ENCODE peak calls at places on chromosomes 6 and 20, in four cellular contexts. Z, P, O and G are unnamed samples.

GRCh38 chr20:54477134-54477533 is 1.7 kb downstream of the DOK5 start:
- DNase-seq in Z (no peak), O (no peak), P (no peak), G (no peak)

GRCh38 chr6:70956451-70957283 is at the start of gene B3GAT2:
- DNase-seq in P (no peak), O (no peak), Z (peak; percentile 76), G (no peak)

GRCh38 chr6:44147256-44147655 is 11.4 kb upstream of the CAPN11 start:
- DNase-seq in P (no peak), Z (no peak), O (no peak), G (no peak)

GRCh38 chr6:29633532-29633901 is 534 bp upstream of the GABBR1 start:
- DNase-seq in P (no peak), Z (no peak), O (no peak), G (no peak)

GRCh38 chr6:158416841-158417759 is 104.8 kb downstream of the TULP4 start:
- DNase-seq in Z (no peak), P (no peak), O (no peak), G (no peak)

GRCh38 chr6:86937219-86938079 is at the start of gene HTR1E:
- DNase-seq in O (peak; percentile 52), P (peak; percentile 42), Z (peak; percentile 90), G (peak; percentile 4)

GRCh38 chr20:23680151-23680550 is 8.7 kb downstream of the CST4 start:
- DNase-seq in O (no peak), P (no peak), Z (no peak), G (no peak)

GRCh38 chr6:2988076-2988425 is 11.6 kb upstream of the NQO2 start:
- DNase-seq in P (no peak), O (no peak), Z (no peak), G (no peak)

GRCh38 chr20:20276806-20277530 is 90.9 kb upstream of the INSM1 start:
- DNase-seq in O (no peak), Z (no peak), P (no peak), G (no peak)

GRCh38 chr6:25302156-25302555 is 23.0 kb downstream of the CARMIL1 start:
- DNase-seq in O (no peak), P (no peak), Z (no peak), G (no peak)

GRCh38 chr20:33791959-33792597 is 19.1 kb upstream of the CHMP4B start:
- DNase-seq in O (peak; percentile 77), Z (peak; percentile 91), P (peak; percentile 61), G (no peak)

GRCh38 chr6:161038229-161039003 is 46.8 kb downstream of the MAP3K4 start:
- DNase-seq in Z (no peak), O (no peak), P (no peak), G (peak; percentile 45)

GRCh38 chr6:64516393-64516792 is 880.8 kb downstream of the PHF3 start:
- DNase-seq in P (no peak), Z (no peak), O (no peak), G (no peak)

GRCh38 chr20:62133051-62133845 is 9.9 kb downstream of the PSMA7 start:
- DNase-seq in Z (no peak), P (no peak), O (no peak), G (no peak)

GRCh38 chr20:25226433-25227316 is 21.2 kb upstream of the PYGB start:
- DNase-seq in Z (no peak), O (no peak), P (no peak), G (no peak)

GRCh38 chr20:60057123-60057865 is 99.1 kb downstream of the CDH26 start:
- DNase-seq in Z (peak; percentile 80), P (peak; percentile 66), O (peak; percentile 67), G (peak; percentile 36)

GRCh38 chr6:32151885-32152311 is at the start of gene PRRT1:
- DNase-seq in P (no peak), O (peak; percentile 47), Z (peak; percentile 51), G (no peak)

GRCh38 chr20:4150095-4150492 is 134.7 kb upstream of the RNF24 start:
- DNase-seq in O (no peak), P (no peak), Z (no peak), G (no peak)

GRCh38 chr6:86357877-86358276 is 579.5 kb upstream of the HTR1E start:
- DNase-seq in O (no peak), P (no peak), Z (peak; percentile 47), G (no peak)

GRCh38 chr6:169724554-169725269 is 412 bp upstream of the PHF10 start:
- DNase-seq in O (peak; percentile 92), Z (peak; percentile 84), P (peak; percentile 61), G (no peak)

GRCh38 chr20:49132995-49133451 is 55.1 kb downstream of the STAU1 start:
- DNase-seq in O (peak; percentile 40), P (peak; percentile 83), Z (no peak), G (peak; percentile 47)

GRCh38 chr6:52929321-52930164 is 20.0 kb upstream of the GSTA3 start:
- DNase-seq in P (peak; percentile 43), O (no peak), Z (no peak), G (peak; percentile 22)

GRCh38 chr6:166670894-166671293 is 43.8 kb upstream of the RPS6KA2 start:
- DNase-seq in O (no peak), Z (no peak), P (no peak), G (no peak)
- H2AFZ ChIP-seq in O (no peak overlapping the region), Z (no peak overlapping the region), P (no peak overlapping the region), G (no peak overlapping the region)

GRCh38 chr20:50283370-50283769 is 92.7 kb downstream of the CEBPB start:
- DNase-seq in P (no peak), Z (no peak), O (no peak), G (no peak)
- TF ChIP-seq FOSL1 in P (peak; percentile 7), Z (no peak), O (no peak), G (no peak)

GRCh38 chr6:117270960-117271507 is 5.7 kb downstream of the VGLL2 start:
- DNase-seq in Z (no peak), O (no peak), P (no peak), G (no peak)
- H2AFZ ChIP-seq in Z (peak overlapping the region; percentile 70), O (no peak overlapping the region), P (no peak overlapping the region), G (no peak overlapping the region)

DNA sequence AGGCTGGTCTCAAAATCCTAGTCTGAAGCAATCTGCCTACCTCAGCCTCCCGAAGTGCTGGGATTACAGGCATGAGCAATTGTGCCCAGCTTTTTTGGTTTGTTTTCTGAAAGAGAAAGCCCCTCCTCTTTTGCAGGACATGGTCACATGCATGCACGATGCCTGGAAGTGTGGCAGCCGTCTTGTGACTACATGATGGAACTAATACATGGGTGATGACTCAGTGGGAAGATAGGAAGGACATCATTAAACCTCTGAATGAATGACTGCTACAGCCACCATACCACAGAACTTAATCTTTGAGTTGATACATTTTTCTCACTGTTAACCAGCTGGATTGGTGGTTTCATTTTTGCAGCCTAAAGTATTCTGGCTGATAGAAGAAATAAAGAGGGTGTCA is 13.4 kb upstream of the CTNNBL1 start:
- DNase-seq in O (no peak), P (no peak), Z (no peak), G (no peak)
- TF ChIP-seq FOSL1 in O (peak; percentile 55), P (no peak), Z (no peak), G (no peak)

DNA sequence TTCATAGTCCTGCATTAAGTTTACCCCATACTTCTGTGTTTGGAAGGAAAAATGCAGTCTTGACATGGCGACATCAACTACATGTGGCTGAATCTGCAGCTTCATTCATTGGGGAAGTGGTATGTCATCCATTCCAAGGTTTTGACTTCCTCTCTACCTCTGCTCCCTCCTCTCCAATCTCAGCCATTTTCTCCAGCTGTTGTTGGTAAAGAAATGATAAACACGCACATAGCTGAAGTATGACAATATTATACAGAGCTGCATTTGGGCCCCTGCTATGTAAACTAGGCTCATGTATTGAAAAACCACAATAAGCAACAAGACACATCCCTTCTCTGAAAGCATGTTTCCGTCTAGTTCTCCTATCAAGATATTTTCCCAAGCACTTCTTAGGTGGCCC is 39.2 kb upstream of the NEDD9 start:
- DNase-seq in P (no peak), Z (no peak), O (no peak), G (no peak)
- H2AFZ ChIP-seq in P (no peak overlapping the region), Z (no peak overlapping the region), O (no peak overlapping the region), G (no peak overlapping the region)

DNA sequence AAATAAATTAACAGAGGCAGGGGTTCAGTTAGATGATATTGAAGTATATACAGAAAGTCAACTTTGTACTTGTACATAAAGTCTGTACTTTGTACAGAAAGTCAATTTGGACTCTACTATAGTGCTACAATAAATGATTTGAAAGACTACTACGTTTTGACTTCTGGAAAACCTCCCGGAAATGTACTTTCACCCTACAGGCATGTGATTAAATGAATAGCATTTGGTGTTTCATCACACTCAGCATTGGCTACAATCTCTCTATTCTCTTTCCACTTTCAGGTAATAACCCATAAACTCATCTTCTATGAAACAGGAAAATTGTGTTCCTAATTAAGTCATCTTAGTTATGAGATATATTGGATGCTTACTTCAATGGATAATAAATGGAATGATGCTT is 25.6 kb upstream of the MC3R start:
- DNase-seq in Z (no peak), P (no peak), O (no peak), G (no peak)
- TF ChIP-seq FOSL1 in Z (no peak), P (no peak), O (no peak), G (no peak)

DNA sequence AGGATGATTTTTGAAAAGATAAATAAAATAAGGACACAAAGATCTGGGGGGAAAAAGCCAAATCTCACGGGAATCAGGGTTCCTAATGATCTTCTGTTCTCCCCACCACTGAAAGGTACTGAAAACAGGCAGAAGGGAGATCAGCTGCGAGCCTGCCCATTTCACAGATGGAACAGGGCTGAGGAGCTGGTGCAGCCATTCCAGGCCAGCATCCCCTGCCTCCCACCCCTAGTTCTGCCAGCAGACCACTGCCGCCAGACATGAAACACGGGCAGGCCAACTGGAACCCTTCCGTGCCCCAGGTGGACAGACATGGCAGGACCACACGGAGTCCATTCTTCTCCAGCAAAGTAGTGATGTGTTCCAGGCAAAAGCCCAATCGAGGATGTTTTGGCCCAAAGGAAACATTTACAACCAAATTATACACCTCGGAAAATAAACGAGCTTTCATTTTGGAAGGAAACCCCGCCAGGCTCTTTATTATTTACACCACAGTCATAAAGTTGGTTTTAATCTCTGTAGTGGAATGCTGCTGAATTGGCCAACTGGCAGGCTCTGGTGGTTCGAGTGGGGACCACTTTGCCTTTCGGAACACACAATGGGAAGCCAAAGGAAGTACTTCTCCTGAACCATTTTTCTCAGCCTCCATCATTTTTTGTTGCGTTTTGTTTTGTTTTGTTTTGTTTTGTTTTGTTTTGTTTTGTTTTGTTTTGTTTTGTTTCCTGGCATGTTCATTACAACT is 28.2 kb downstream of the ISM1 start:
- DNase-seq in P (no peak), O (no peak), Z (no peak), G (no peak)
- H2AFZ ChIP-seq in P (no peak overlapping the region), O (no peak overlapping the region), Z (no peak overlapping the region), G (no peak overlapping the region)

GRCh38 chr6:168418151-168418551 is 22.8 kb upstream of the SMOC2 start:
- DNase-seq in P (no peak), O (no peak), Z (peak; percentile 45), G (no peak)

GRCh38 chr6:168417660-168418059 is 23.3 kb upstream of the SMOC2 start:
- DNase-seq in O (no peak), Z (no peak), P (no peak), G (no peak)

GRCh38 chr6:168420084-168420483 is 20.9 kb upstream of the SMOC2 start:
- DNase-seq in O (no peak), Z (peak; percentile 36), P (no peak), G (no peak)

GRCh38 chr6:168419569-168419968 is 21.4 kb upstream of the SMOC2 start:
- DNase-seq in Z (peak; percentile 19), P (no peak), O (no peak), G (no peak)

GRCh38 chr6:168418631-168419250 is 22.2 kb upstream of the SMOC2 start:
- DNase-seq in O (no peak), Z (peak; percentile 33), P (no peak), G (no peak)
- TF ChIP-seq FOSL1 in O (no peak), Z (no peak), P (no peak), G (no peak)